ENCODE peak calls at places on chromosomes 6 and 20, in four cellular contexts. M is SK-N-SH, T is HepG2, H is HCT116. V is an unnamed sample.

GRCh38 chr6:46421239-46421638 is 70.0 kb downstream of the RCAN2 start:
- DNase-seq in M (no peak), T (no peak), H (no peak), V (no peak)

GRCh38 chr6:127148511-127148910 is 30.0 kb downstream of the RSPO3 start:
- DNase-seq in M (no peak), T (no peak), H (no peak), V (no peak)

GRCh38 chr6:13447949-13448724 is 39.3 kb downstream of the GFOD1 start:
- DNase-seq in M (no peak), T (no peak), H (no peak), V (no peak)

GRCh38 chr6:2857185-2857579 is 15.5 kb upstream of the SERPINB1 start:
- DNase-seq in M (no peak), T (no peak), H (no peak), V (no peak)

GRCh38 chr20:35757098-35757705 is 14.6 kb upstream of the PHF20 start:
- DNase-seq in M (no peak), T (no peak), H (no peak), V (peak)

GRCh38 chr6:24332306-24332705 is 25.6 kb downstream of the DCDC2 start:
- DNase-seq in M (no peak), T (peak), H (no peak), V (no peak)

GRCh38 chr20:8812818-8813217 is 256.1 kb upstream of the PLCB4 start:
- DNase-seq in M (no peak), T (no peak), H (no peak), V (no peak)

GRCh38 chr6:170295519-170296422 is 4.9 kb upstream of the DLL1 start:
- DNase-seq in M (peak), T (no peak), H (no peak), V (peak)

GRCh38 chr6:6811151-6812002 is 222.9 kb downstream of the LY86 start:
- DNase-seq in M (no peak), T (peak), H (peak), V (no peak)

GRCh38 chr6:48641544-48641943 is 530.5 kb upstream of the PTCHD4 start:
- DNase-seq in M (no peak), T (no peak), H (no peak), V (no peak)

GRCh38 chr20:3505148-3505547 is 34.3 kb downstream of the ATRN start:
- DNase-seq in M (no peak), T (no peak), H (no peak), V (no peak)

GRCh38 chr6:89281779-89282246 is 33.3 kb downstream of the GABRR2 start:
- DNase-seq in M (peak), T (peak), H (peak), V (peak)

GRCh38 chr6:108716801-108717791 is 131.1 kb upstream of the ARMC2 start:
- DNase-seq in M (no peak), T (peak), H (no peak), V (no peak)

GRCh38 chr6:90424580-90424979 is 127.9 kb upstream of the BACH2 start:
- DNase-seq in M (no peak), T (no peak), H (no peak), V (no peak)

GRCh38 chr6:159693128-159693893 is at the start of gene SOD2:
- DNase-seq in M (peak), T (peak), H (peak), V (peak)

GRCh38 chr20:50153500-50154377 is at the start of gene PEDS1:
- DNase-seq in M (peak), T (peak), H (peak), V (peak)

GRCh38 chr6:122645256-122645655 is 35.1 kb downstream of the PKIB start:
- DNase-seq in M (no peak), T (no peak), H (no peak), V (no peak)

GRCh38 chr6:20302702-20303251 is 90.5 kb upstream of the MBOAT1 start:
- DNase-seq in M (no peak), T (no peak), H (no peak), V (peak)

GRCh38 chr20:57467742-57468141 is 57.2 kb downstream of the CTCFL start:
- DNase-seq in M (no peak), T (no peak), H (no peak), V (no peak)

GRCh38 chr6:1777921-1778692 is 168.4 kb downstream of the FOXC1 start:
- DNase-seq in M (no peak), T (no peak), H (no peak), V (no peak)

GRCh38 chr6:36984581-36985383 is 1.2 kb downstream of the MTCH1 start:
- DNase-seq in M (peak), T (no peak), H (peak), V (peak)

GRCh38 chr20:58883243-58883691 is 30.8 kb downstream of the GNAS start:
- DNase-seq in M (no peak), T (no peak), H (no peak), V (no peak)

GRCh38 chr20:38863024-38863851 is 57.7 kb downstream of the PPP1R16B start:
- DNase-seq in M (no peak), T (no peak), H (no peak), V (peak)

GRCh38 chr20:20897922-20898321 is 185.5 kb upstream of the RALGAPA2 start:
- DNase-seq in M (no peak), T (no peak), H (no peak), V (no peak)

GRCh38 chr6:130624046-130624445 is 203.2 kb upstream of the SMLR1 start:
- DNase-seq in M (no peak), T (no peak), H (no peak), V (no peak)

GRCh38 chr6:130136803-130137202 is 85.9 kb downstream of the SAMD3 start:
- DNase-seq in M (no peak), T (no peak), H (no peak), V (no peak)

GRCh38 chr6:112027942-112028674 is 25.8 kb upstream of the CCN6 start:
- DNase-seq in M (no peak), T (no peak), H (no peak), V (no peak)

GRCh38 chr6:35919085-35919826 is 1.6 kb downstream of the SRPK1 start:
- DNase-seq in M (no peak), T (peak), H (no peak), V (peak)

GRCh38 chr20:46552460-46553420 is 2.3 kb upstream of the OCSTAMP start:
- DNase-seq in M (no peak), T (no peak), H (no peak), V (no peak)

GRCh38 chr6:71394001-71394432 is 105.4 kb downstream of the OGFRL1 start:
- DNase-seq in M (no peak), T (no peak), H (no peak), V (no peak)

GRCh38 chr6:52503344-52503747 is 73.5 kb downstream of the TRAM2 start:
- DNase-seq in M (peak), T (no peak), H (no peak), V (peak)

GRCh38 chr6:45454008-45454911 is 76.5 kb upstream of the SUPT3H start:
- DNase-seq in M (no peak), T (no peak), H (no peak), V (no peak)

GRCh38 chr6:15331629-15332241 is 85.9 kb downstream of the JARID2 start:
- DNase-seq in M (no peak), T (no peak), H (no peak), V (no peak)

GRCh38 chr6:146886587-146887446 is 288.0 kb downstream of the ADGB start:
- DNase-seq in M (no peak), T (no peak), H (no peak), V (peak)

DNA sequence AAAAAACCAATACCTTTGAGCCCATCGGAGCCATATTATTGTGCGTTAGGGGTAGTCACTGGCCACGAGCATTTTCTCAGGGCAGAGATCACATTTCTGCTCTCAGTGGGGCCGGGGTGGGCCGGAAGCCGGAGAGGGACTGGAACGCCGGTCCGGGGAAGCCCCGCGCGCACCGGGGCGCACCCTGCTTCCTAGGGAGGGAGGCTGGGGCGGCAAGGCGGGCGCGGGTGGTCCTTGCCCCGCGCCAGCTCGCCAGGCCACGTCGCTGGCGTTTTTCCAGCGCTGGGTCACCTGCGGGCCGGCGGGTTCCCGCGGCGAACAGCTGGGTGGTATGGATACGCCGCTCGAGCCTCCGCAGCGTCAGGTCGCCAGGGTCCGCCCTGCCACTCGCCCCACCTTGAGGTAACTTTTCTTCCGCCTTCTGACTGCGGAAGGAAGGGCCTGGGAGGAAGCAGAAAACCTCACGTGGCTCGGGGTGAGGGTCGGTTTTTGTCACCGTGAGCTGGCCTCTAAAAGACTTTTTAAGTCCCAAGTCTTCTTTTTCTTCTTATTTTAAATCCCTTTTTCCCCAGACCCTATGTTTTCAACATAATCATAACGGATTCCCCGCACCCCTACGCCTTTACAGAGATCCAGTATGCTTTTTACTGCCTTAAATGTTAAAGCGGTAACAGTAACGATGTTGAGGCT is 2.7 kb upstream of the EEF1A1 start:
- DNase-seq in M (no peak), T (peak), H (peak), V (peak)
- TF ChIP-seq ELF1 in M (no peak), T (peak), H (no peak), V (peak)

GRCh38 chr6:17013701-17014100 is 88.1 kb upstream of the STMND1 start:
- DNase-seq in M (no peak), T (no peak), H (no peak), V (no peak)
- TF ChIP-seq ELF1 in M (no peak), T (no peak), H (no peak), V (no peak)

GRCh38 chr6:83872386-83873118 is 13.1 kb downstream of the CYB5R4 start:
- DNase-seq in M (no peak), T (no peak), H (no peak), V (no peak)
- TF ChIP-seq ELF1 in M (no peak), T (no peak), H (no peak), V (no peak)

GRCh38 chr20:63754008-63754407 is 14.4 kb downstream of the SLC2A4RG start:
- DNase-seq in M (peak), T (no peak), H (no peak), V (no peak)
- TF ChIP-seq ELF1 in M (no peak), T (no peak), H (no peak), V (no peak)

DNA sequence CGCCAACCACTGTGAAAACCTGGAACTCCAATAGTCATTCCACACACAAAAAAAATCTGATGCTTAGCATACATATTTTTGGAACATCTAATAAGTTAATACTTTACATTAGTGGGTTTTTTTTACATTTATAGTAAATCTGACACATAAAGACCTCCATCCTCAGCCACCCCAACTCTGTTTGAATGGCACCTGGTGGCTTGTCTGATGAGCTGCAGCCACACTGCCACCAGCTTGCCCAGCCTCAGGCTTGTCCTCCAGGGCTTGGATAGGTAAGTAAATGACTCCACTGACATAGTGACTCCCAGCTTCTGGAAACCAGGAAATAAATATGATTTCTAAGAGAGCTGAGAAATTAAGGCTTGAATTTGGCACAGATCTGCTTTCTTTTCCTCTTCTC is 71.5 kb downstream of the ZNF133 start:
- DNase-seq in M (no peak), T (no peak), H (no peak), V (no peak)
- TF ChIP-seq ELF1 in M (no peak), T (no peak), H (no peak), V (no peak)

DNA sequence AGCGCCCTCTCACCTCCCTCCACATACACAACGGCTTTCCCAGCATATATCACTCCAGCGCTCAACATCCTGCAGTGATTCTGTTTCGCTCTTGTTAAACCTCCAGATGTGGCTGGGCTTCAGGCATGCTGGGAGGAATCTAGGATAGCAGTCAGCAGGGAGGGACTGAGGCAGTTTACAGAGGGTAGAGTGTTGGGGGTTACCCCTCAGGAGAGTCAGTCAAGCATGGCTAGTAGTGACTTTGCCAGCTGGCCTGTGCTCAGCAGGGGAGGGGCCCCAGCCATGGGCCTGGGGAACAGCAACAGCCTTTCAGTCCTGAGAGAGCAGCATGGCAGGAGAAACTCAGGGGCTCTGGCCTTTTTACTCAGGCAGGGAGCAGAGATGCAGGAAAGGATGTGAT is 161.4 kb upstream of the FLRT3 start:
- DNase-seq in M (peak), T (no peak), H (no peak), V (no peak)
- TF ChIP-seq ELF1 in M (no peak), T (no peak), H (no peak), V (no peak)

GRCh38 chr6:30555428-30556005 is 772 bp downstream of the GNL1 start:
- DNase-seq in M (no peak), T (no peak), H (no peak), V (peak)
- TF ChIP-seq ELF1 in M (peak), T (peak), H (no peak), V (peak)